ENCODE peak calls at places on chromosomes 16 and 17, in ten cellular contexts. T is body of pancreas, M is PC-3, G is A549, E is cardiac muscle cell, S is neural progenitor cell, A is aorta, Q is PC-9, Z is K562, N is ovary. I is an unnamed sample.

GRCh38 chr17:39593371-39593770 is 14.3 kb downstream of the NEUROD2 start:
- DNase-seq in Q (no peak), M (no peak), T (no peak), E (no peak), A (no peak), S (no peak), N (no peak), G (no peak), Z (no peak), I (no peak)

GRCh38 chr17:17024778-17025300 is 17.4 kb upstream of the MPRIP start:
- DNase-seq in T (no peak), G (no peak), Q (no peak), E (peak; percentile 43), Z (no peak), M (no peak), S (no peak), A (no peak), N (no peak), I (no peak)

GRCh38 chr17:56608941-56609340 is 15.4 kb downstream of the NOG start:
- DNase-seq in Q (no peak), Z (no peak), N (no peak), G (no peak), A (no peak), T (no peak), E (no peak), S (no peak), M (no peak), I (no peak)

GRCh38 chr17:57579245-57579644 is 165.9 kb downstream of the CCDC182 start:
- DNase-seq in N (no peak), A (no peak), T (no peak), S (no peak), G (no peak), E (no peak), Z (no peak), M (no peak), Q (no peak), I (no peak)

GRCh38 chr17:81097134-81097942 is 62.4 kb downstream of the BAIAP2 start:
- DNase-seq in M (peak; percentile 81), T (peak; percentile 64), A (peak; percentile 89), E (peak; percentile 87), S (peak; percentile 92), G (peak; percentile 84), Z (peak; percentile 88), Q (peak; percentile 86), N (peak; percentile 86), I (peak; percentile 61)

GRCh38 chr17:27603870-27604794 is 26.9 kb upstream of the LGALS9 start:
- DNase-seq in N (no peak), A (peak; percentile 34), M (peak; percentile 51), Q (no peak), E (no peak), T (no peak), G (no peak), Z (no peak), S (no peak), I (no peak)

GRCh38 chr16:4694664-4695451 is 1.5 kb downstream of the NUDT16L1 start:
- DNase-seq in S (no peak), Q (no peak), N (peak; percentile 35), Z (no peak), G (no peak), E (peak; percentile 11), M (no peak), A (peak; percentile 49), T (no peak), I (peak; percentile 53)

GRCh38 chr17:51029568-51030463 is 90.9 kb downstream of the SPAG9 start:
- DNase-seq in Z (no peak), S (no peak), N (no peak), Q (no peak), G (no peak), E (peak; percentile 46), A (no peak), M (no peak), T (no peak), I (no peak)

GRCh38 chr17:6796887-6797490 is 21.0 kb downstream of the FBXO39 start:
- DNase-seq in A (no peak), E (no peak), T (no peak), G (no peak), N (no peak), M (peak; percentile 87), S (no peak), Q (no peak), Z (no peak), I (no peak)

GRCh38 chr16:68644303-68644702 is 807 bp upstream of the CDH3 start:
- DNase-seq in E (no peak), Q (peak; percentile 33), A (no peak), N (peak; percentile 62), T (no peak), S (peak; percentile 60), Z (no peak), M (no peak), G (no peak), I (no peak)

GRCh38 chr17:31453896-31454295 is 62.4 kb downstream of the RAB11FIP4 start:
- DNase-seq in M (no peak), E (no peak), S (no peak), T (no peak), A (no peak), Q (no peak), N (no peak), Z (no peak), G (no peak), I (no peak)

GRCh38 chr17:41989702-41990419 is 23.3 kb downstream of the CNP start:
- DNase-seq in Q (no peak), E (no peak), S (no peak), G (no peak), Z (no peak), A (no peak), M (peak; percentile 43), T (no peak), N (no peak), I (no peak)
- H3K27ac ChIP-seq in Q (peak overlapping the region; percentile 32), E (no peak overlapping the region), S (no peak overlapping the region), G (peak overlapping the region; percentile 1), Z (no peak overlapping the region), A (no peak overlapping the region), M (peak overlapping the region; percentile 29), T (no peak overlapping the region), N (no peak overlapping the region), I (no peak overlapping the region)

GRCh38 chr16:9256196-9256595 is 164.8 kb downstream of the HAPSTR1 start:
- DNase-seq in M (peak; percentile 39), N (no peak), T (peak; percentile 56), Q (peak; percentile 18), A (no peak), Z (peak; percentile 78), G (peak; percentile 31), E (no peak), S (peak; percentile 68), I (peak; percentile 57)
- H3K27ac ChIP-seq in M (no peak overlapping the region), N (no peak overlapping the region), T (no peak overlapping the region), Q (no peak overlapping the region), A (no peak overlapping the region), Z (no peak overlapping the region), G (no peak overlapping the region), E (no peak overlapping the region), S (no peak overlapping the region), I (no peak overlapping the region)

GRCh38 chr17:41672153-41672552 is 16.5 kb upstream of the EIF1 start:
- DNase-seq in N (no peak), S (no peak), T (no peak), M (no peak), E (no peak), G (no peak), Z (no peak), Q (no peak), A (no peak), I (no peak)
- H3K27ac ChIP-seq in N (no peak overlapping the region), S (no peak overlapping the region), T (no peak overlapping the region), M (no peak overlapping the region), E (no peak overlapping the region), G (no peak overlapping the region), Z (no peak overlapping the region), Q (no peak overlapping the region), A (no peak overlapping the region), I (no peak overlapping the region)

DNA sequence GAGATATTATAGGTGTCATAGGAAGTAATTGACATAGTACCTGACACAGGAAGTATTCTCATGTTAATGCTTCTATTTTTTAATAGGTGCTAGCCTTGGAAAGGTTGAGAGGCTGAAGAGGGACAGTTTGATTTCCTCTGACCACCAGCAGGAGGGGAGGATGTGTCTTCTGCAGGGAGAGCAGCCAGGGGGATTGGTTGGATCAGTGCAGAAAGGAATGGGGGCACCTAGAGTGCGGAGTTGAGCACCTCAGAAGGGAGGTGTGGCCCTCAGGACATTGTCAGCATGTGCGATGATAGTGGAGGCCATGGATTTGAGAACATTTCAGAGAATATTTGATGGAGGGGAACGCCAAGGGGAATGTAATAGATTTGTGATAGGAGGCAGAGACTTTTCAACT is 23.4 kb downstream of the HAPSTR1 start:
- DNase-seq in S (no peak), A (no peak), E (no peak), G (no peak), M (no peak), Q (no peak), T (no peak), Z (no peak), N (no peak), I (no peak)
- H3K27ac ChIP-seq in S (no peak overlapping the region), A (no peak overlapping the region), E (no peak overlapping the region), G (no peak overlapping the region), M (peak overlapping the region; percentile 23), Q (peak overlapping the region; percentile 89), T (no peak overlapping the region), Z (no peak overlapping the region), N (no peak overlapping the region), I (no peak overlapping the region)

DNA sequence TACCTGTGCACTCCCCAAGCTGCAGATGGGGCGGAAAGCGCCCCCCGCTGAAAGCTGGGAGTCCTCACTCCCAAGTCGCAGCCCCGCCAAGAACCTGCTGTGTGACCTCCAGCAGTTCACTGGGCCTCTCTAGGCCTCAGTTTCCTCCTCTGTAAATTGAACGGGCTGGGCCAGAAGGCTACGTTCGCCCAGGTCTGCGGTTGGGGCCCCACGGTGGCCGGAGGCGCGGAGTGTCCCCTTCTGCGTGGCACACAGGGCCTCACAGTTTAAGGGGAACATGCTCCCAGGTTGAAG is 628 bp downstream of the GALK1 start:
- DNase-seq in E (no peak), G (no peak), M (no peak), T (no peak), A (no peak), Q (no peak), S (no peak), Z (no peak), N (no peak), I (no peak)
- H3K27ac ChIP-seq in E (no peak overlapping the region), G (peak overlapping the region; percentile 83), M (peak overlapping the region; percentile 10), T (peak overlapping the region; percentile 89), A (peak overlapping the region; percentile 73), Q (no peak overlapping the region), S (no peak overlapping the region), Z (peak overlapping the region; percentile 59), N (peak overlapping the region; percentile 1), I (peak overlapping the region; percentile 89)

DNA sequence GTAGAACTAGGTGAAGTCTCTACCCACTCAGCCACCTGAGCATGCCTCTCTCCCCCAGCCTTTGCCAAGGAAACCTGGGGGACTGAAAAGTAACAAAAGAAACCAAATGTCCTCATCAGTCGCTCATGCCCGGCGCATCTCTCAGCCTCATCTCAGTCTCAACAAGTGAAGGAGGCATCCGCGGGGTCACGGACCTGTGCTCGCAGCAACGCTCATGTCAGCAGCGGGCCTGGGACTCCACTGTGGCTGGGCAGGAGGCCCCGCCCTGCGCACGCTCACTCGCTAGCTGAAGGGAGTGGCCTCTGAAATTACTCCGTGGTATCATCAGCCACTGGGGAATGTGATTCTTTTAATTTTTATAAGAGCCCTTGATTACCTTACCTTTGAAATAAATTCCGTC is 31.3 kb downstream of the MAP1LC3B start:
- DNase-seq in N (no peak), M (no peak), Q (no peak), A (no peak), T (no peak), Z (no peak), E (no peak), S (no peak), G (no peak), I (no peak)
- H3K27ac ChIP-seq in N (no peak overlapping the region), M (no peak overlapping the region), Q (no peak overlapping the region), A (no peak overlapping the region), T (no peak overlapping the region), Z (no peak overlapping the region), E (no peak overlapping the region), S (no peak overlapping the region), G (no peak overlapping the region), I (no peak overlapping the region)

I was measured in Peyer's patch.